ENCODE peak calls at places on chromosomes 12 and 14, in ten cellular contexts. One of them, this sample, is unnamed.

GRCh38 chr14:53882684-53883083 is 73.9 kb downstream of the BMP4 start:
- DNase-seq in activated naive CD8-positive, alpha-beta T cell treated with anti-CD3 and anti-CD28 coated beads, Interleukin-2, amount 10 ng/mL, durations not matched to agents 7 days and 5 days: no peak
- DNase-seq in EL: no peak
- DNase-seq in M059J: peak; percentile 9
- DNase-seq in T-helper 9 cell: no peak
- DNase-seq in left ventricle myocardium inferior: no peak
- DNase-seq in DMS53: no peak
- DNase-seq in T47D: no peak
- DNase-seq in cardiac muscle cell: no peak
- DNase-seq in putamen: no peak
- DNase-seq in this sample: no peak

GRCh38 chr14:103856105-103856504 is 8.7 kb upstream of the PPP1R13B start:
- DNase-seq in T47D: peak; percentile 83
- DNase-seq in cardiac muscle cell: no peak
- DNase-seq in DMS53: no peak
- DNase-seq in left ventricle myocardium inferior: no peak
- DNase-seq in T-helper 9 cell: no peak
- DNase-seq in M059J: no peak
- DNase-seq in EL: no peak
- DNase-seq in activated naive CD8-positive, alpha-beta T cell treated with anti-CD3 and anti-CD28 coated beads, Interleukin-2, amount 10 ng/mL, durations not matched to agents 7 days and 5 days: no peak
- DNase-seq in putamen: no peak
- DNase-seq in this sample: no peak

GRCh38 chr12:1201030-1201429 is 210.0 kb downstream of the ERC1 start:
- DNase-seq in putamen: no peak
- DNase-seq in DMS53: no peak
- DNase-seq in T47D: no peak
- DNase-seq in M059J: no peak
- DNase-seq in left ventricle myocardium inferior: no peak
- DNase-seq in activated naive CD8-positive, alpha-beta T cell treated with anti-CD3 and anti-CD28 coated beads, Interleukin-2, amount 10 ng/mL, durations not matched to agents 7 days and 5 days: no peak
- DNase-seq in T-helper 9 cell: no peak
- DNase-seq in cardiac muscle cell: no peak
- DNase-seq in EL: no peak
- DNase-seq in this sample: no peak

GRCh38 chr14:80278293-80279037 is 67.2 kb upstream of the DIO2 start:
- DNase-seq in cardiac muscle cell: peak; percentile 61
- DNase-seq in DMS53: no peak
- DNase-seq in M059J: peak; percentile 56
- DNase-seq in T47D: no peak
- DNase-seq in putamen: no peak
- DNase-seq in T-helper 9 cell: no peak
- DNase-seq in EL: peak; percentile 8
- DNase-seq in left ventricle myocardium inferior: peak; percentile 33
- DNase-seq in activated naive CD8-positive, alpha-beta T cell treated with anti-CD3 and anti-CD28 coated beads, Interleukin-2, amount 10 ng/mL, durations not matched to agents 7 days and 5 days: no peak
- DNase-seq in this sample: no peak

GRCh38 chr14:43476822-43477221 is 1030.3 kb downstream of the FSCB start:
- DNase-seq in activated naive CD8-positive, alpha-beta T cell treated with anti-CD3 and anti-CD28 coated beads, Interleukin-2, amount 10 ng/mL, durations not matched to agents 7 days and 5 days: no peak
- DNase-seq in M059J: no peak
- DNase-seq in T-helper 9 cell: no peak
- DNase-seq in T47D: no peak
- DNase-seq in cardiac muscle cell: no peak
- DNase-seq in putamen: no peak
- DNase-seq in DMS53: no peak
- DNase-seq in EL: no peak
- DNase-seq in left ventricle myocardium inferior: no peak
- DNase-seq in this sample: no peak

GRCh38 chr12:58283553-58283952 is 342.2 kb downstream of the ATP23 start:
- DNase-seq in M059J: no peak
- DNase-seq in EL: no peak
- DNase-seq in activated naive CD8-positive, alpha-beta T cell treated with anti-CD3 and anti-CD28 coated beads, Interleukin-2, amount 10 ng/mL, durations not matched to agents 7 days and 5 days: no peak
- DNase-seq in DMS53: no peak
- DNase-seq in cardiac muscle cell: peak; percentile 34
- DNase-seq in T47D: no peak
- DNase-seq in left ventricle myocardium inferior: no peak
- DNase-seq in putamen: no peak
- DNase-seq in T-helper 9 cell: no peak
- DNase-seq in this sample: no peak

GRCh38 chr12:127052491-127053232 is 1214.3 kb upstream of the TMEM132C start:
- DNase-seq in EL: peak; percentile 84
- DNase-seq in activated naive CD8-positive, alpha-beta T cell treated with anti-CD3 and anti-CD28 coated beads, Interleukin-2, amount 10 ng/mL, durations not matched to agents 7 days and 5 days: no peak
- DNase-seq in M059J: peak; percentile 75
- DNase-seq in T47D: no peak
- DNase-seq in putamen: no peak
- DNase-seq in DMS53: no peak
- DNase-seq in cardiac muscle cell: no peak
- DNase-seq in T-helper 9 cell: no peak
- DNase-seq in left ventricle myocardium inferior: no peak
- DNase-seq in this sample: no peak

GRCh38 chr14:55026793-55027560 is at the start of the genes SOCS4 and WDHD1:
- DNase-seq in EL: peak; percentile 95
- DNase-seq in T-helper 9 cell: peak; percentile 95
- DNase-seq in left ventricle myocardium inferior: peak; percentile 95
- DNase-seq in DMS53: peak; percentile 97
- DNase-seq in cardiac muscle cell: peak; percentile 95
- DNase-seq in M059J: peak; percentile 93
- DNase-seq in putamen: peak; percentile 94
- DNase-seq in T47D: peak; percentile 96
- DNase-seq in activated naive CD8-positive, alpha-beta T cell treated with anti-CD3 and anti-CD28 coated beads, Interleukin-2, amount 10 ng/mL, durations not matched to agents 7 days and 5 days: peak; percentile 99
- DNase-seq in this sample: peak; percentile 97

GRCh38 chr14:80772504-80772903 is 169.0 kb downstream of the CEP128 start:
- DNase-seq in M059J: no peak
- DNase-seq in EL: no peak
- DNase-seq in activated naive CD8-positive, alpha-beta T cell treated with anti-CD3 and anti-CD28 coated beads, Interleukin-2, amount 10 ng/mL, durations not matched to agents 7 days and 5 days: no peak
- DNase-seq in cardiac muscle cell: no peak
- DNase-seq in T-helper 9 cell: no peak
- DNase-seq in putamen: no peak
- DNase-seq in DMS53: no peak
- DNase-seq in T47D: no peak
- DNase-seq in left ventricle myocardium inferior: no peak
- DNase-seq in this sample: no peak

GRCh38 chr14:83147006-83147405 is 1613.4 kb upstream of the SEL1L start:
- DNase-seq in T-helper 9 cell: no peak
- DNase-seq in DMS53: no peak
- DNase-seq in left ventricle myocardium inferior: no peak
- DNase-seq in activated naive CD8-positive, alpha-beta T cell treated with anti-CD3 and anti-CD28 coated beads, Interleukin-2, amount 10 ng/mL, durations not matched to agents 7 days and 5 days: no peak
- DNase-seq in EL: peak; percentile 31
- DNase-seq in M059J: no peak
- DNase-seq in putamen: no peak
- DNase-seq in cardiac muscle cell: no peak
- DNase-seq in T47D: no peak
- DNase-seq in this sample: no peak

GRCh38 chr12:29023436-29024076 is 125.5 kb upstream of the FAR2 start:
- DNase-seq in T-helper 9 cell: no peak
- DNase-seq in left ventricle myocardium inferior: no peak
- DNase-seq in M059J: peak; percentile 18
- DNase-seq in activated naive CD8-positive, alpha-beta T cell treated with anti-CD3 and anti-CD28 coated beads, Interleukin-2, amount 10 ng/mL, durations not matched to agents 7 days and 5 days: no peak
- DNase-seq in putamen: no peak
- DNase-seq in T47D: peak; percentile 10
- DNase-seq in DMS53: peak; percentile 15
- DNase-seq in cardiac muscle cell: no peak
- DNase-seq in EL: no peak
- DNase-seq in this sample: peak; percentile 33

GRCh38 chr12:54356951-54357356 is 7.3 kb downstream of the GPR84 start:
- DNase-seq in T47D: no peak
- DNase-seq in EL: no peak
- DNase-seq in activated naive CD8-positive, alpha-beta T cell treated with anti-CD3 and anti-CD28 coated beads, Interleukin-2, amount 10 ng/mL, durations not matched to agents 7 days and 5 days: no peak
- DNase-seq in M059J: no peak
- DNase-seq in DMS53: no peak
- DNase-seq in left ventricle myocardium inferior: no peak
- DNase-seq in cardiac muscle cell: no peak
- DNase-seq in putamen: no peak
- DNase-seq in T-helper 9 cell: no peak
- DNase-seq in this sample: no peak

GRCh38 chr12:107415066-107415465 is 270.5 kb upstream of the PWP1 start:
- DNase-seq in T47D: no peak
- DNase-seq in cardiac muscle cell: no peak
- DNase-seq in EL: peak; percentile 81
- DNase-seq in T-helper 9 cell: no peak
- DNase-seq in putamen: no peak
- DNase-seq in M059J: peak; percentile 90
- DNase-seq in activated naive CD8-positive, alpha-beta T cell treated with anti-CD3 and anti-CD28 coated beads, Interleukin-2, amount 10 ng/mL, durations not matched to agents 7 days and 5 days: no peak
- DNase-seq in left ventricle myocardium inferior: no peak
- DNase-seq in DMS53: no peak
- DNase-seq in this sample: no peak

GRCh38 chr14:92792885-92793284 is 1.2 kb upstream of the GOLGA5 start:
- DNase-seq in T47D: peak; percentile 57
- DNase-seq in M059J: no peak
- DNase-seq in T-helper 9 cell: no peak
- DNase-seq in left ventricle myocardium inferior: no peak
- DNase-seq in putamen: no peak
- DNase-seq in EL: no peak
- DNase-seq in cardiac muscle cell: peak; percentile 28
- DNase-seq in activated naive CD8-positive, alpha-beta T cell treated with anti-CD3 and anti-CD28 coated beads, Interleukin-2, amount 10 ng/mL, durations not matched to agents 7 days and 5 days: no peak
- DNase-seq in DMS53: peak; percentile 39
- DNase-seq in this sample: no peak

GRCh38 chr12:28161697-28162096 is 28.6 kb upstream of the CCDC91 start:
- DNase-seq in activated naive CD8-positive, alpha-beta T cell treated with anti-CD3 and anti-CD28 coated beads, Interleukin-2, amount 10 ng/mL, durations not matched to agents 7 days and 5 days: no peak
- DNase-seq in DMS53: no peak
- DNase-seq in putamen: no peak
- DNase-seq in T47D: no peak
- DNase-seq in EL: no peak
- DNase-seq in T-helper 9 cell: no peak
- DNase-seq in left ventricle myocardium inferior: no peak
- DNase-seq in M059J: no peak
- DNase-seq in cardiac muscle cell: no peak
- DNase-seq in this sample: no peak

GRCh38 chr14:69077841-69078240 is 75.1 kb downstream of the DCAF5 start:
- DNase-seq in EL: peak; percentile 93
- DNase-seq in T-helper 9 cell: no peak
- DNase-seq in activated naive CD8-positive, alpha-beta T cell treated with anti-CD3 and anti-CD28 coated beads, Interleukin-2, amount 10 ng/mL, durations not matched to agents 7 days and 5 days: no peak
- DNase-seq in T47D: peak; percentile 12
- DNase-seq in putamen: no peak
- DNase-seq in DMS53: no peak
- DNase-seq in left ventricle myocardium inferior: no peak
- DNase-seq in M059J: peak; percentile 93
- DNase-seq in cardiac muscle cell: peak; percentile 68
- DNase-seq in this sample: peak; percentile 51

GRCh38 chr12:130121246-130122005 is 40.8 kb upstream of the FZD10 start:
- DNase-seq in M059J: no peak
- DNase-seq in cardiac muscle cell: no peak
- DNase-seq in T-helper 9 cell: no peak
- DNase-seq in EL: no peak
- DNase-seq in left ventricle myocardium inferior: no peak
- DNase-seq in T47D: no peak
- DNase-seq in DMS53: no peak
- DNase-seq in activated naive CD8-positive, alpha-beta T cell treated with anti-CD3 and anti-CD28 coated beads, Interleukin-2, amount 10 ng/mL, durations not matched to agents 7 days and 5 days: no peak
- DNase-seq in putamen: no peak
- DNase-seq in this sample: no peak

GRCh38 chr12:30428098-30428497 is 267.6 kb downstream of the IPO8 start:
- DNase-seq in activated naive CD8-positive, alpha-beta T cell treated with anti-CD3 and anti-CD28 coated beads, Interleukin-2, amount 10 ng/mL, durations not matched to agents 7 days and 5 days: no peak
- DNase-seq in cardiac muscle cell: no peak
- DNase-seq in T47D: no peak
- DNase-seq in left ventricle myocardium inferior: no peak
- DNase-seq in putamen: no peak
- DNase-seq in T-helper 9 cell: no peak
- DNase-seq in EL: no peak
- DNase-seq in DMS53: no peak
- DNase-seq in M059J: no peak
- DNase-seq in this sample: no peak

GRCh38 chr12:78559441-78559840 is 305.1 kb upstream of the SYT1 start:
- DNase-seq in T-helper 9 cell: no peak
- DNase-seq in T47D: no peak
- DNase-seq in cardiac muscle cell: no peak
- DNase-seq in putamen: no peak
- DNase-seq in left ventricle myocardium inferior: no peak
- DNase-seq in activated naive CD8-positive, alpha-beta T cell treated with anti-CD3 and anti-CD28 coated beads, Interleukin-2, amount 10 ng/mL, durations not matched to agents 7 days and 5 days: no peak
- DNase-seq in EL: peak; percentile 2
- DNase-seq in DMS53: no peak
- DNase-seq in M059J: peak; percentile 23
- DNase-seq in this sample: no peak

GRCh38 chr14:77212933-77213656 is 31.5 kb downstream of the TMEM63C start:
- DNase-seq in T47D: peak; percentile 72
- DNase-seq in EL: peak; percentile 13
- DNase-seq in cardiac muscle cell: peak; percentile 25
- DNase-seq in left ventricle myocardium inferior: no peak
- DNase-seq in putamen: no peak
- DNase-seq in M059J: peak; percentile 36
- DNase-seq in T-helper 9 cell: no peak
- DNase-seq in activated naive CD8-positive, alpha-beta T cell treated with anti-CD3 and anti-CD28 coated beads, Interleukin-2, amount 10 ng/mL, durations not matched to agents 7 days and 5 days: peak; percentile 58
- DNase-seq in DMS53: peak; percentile 89
- DNase-seq in this sample: peak; percentile 81

GRCh38 chr12:71587012-71587411 is 76.6 kb downstream of the ZFC3H1 start:
- DNase-seq in T47D: no peak
- DNase-seq in cardiac muscle cell: no peak
- DNase-seq in EL: no peak
- DNase-seq in DMS53: no peak
- DNase-seq in M059J: no peak
- DNase-seq in activated naive CD8-positive, alpha-beta T cell treated with anti-CD3 and anti-CD28 coated beads, Interleukin-2, amount 10 ng/mL, durations not matched to agents 7 days and 5 days: no peak
- DNase-seq in left ventricle myocardium inferior: no peak
- DNase-seq in T-helper 9 cell: no peak
- DNase-seq in putamen: no peak
- DNase-seq in this sample: no peak